ENCODE peak calls at places on chromosomes 5 and 9, in ten cellular contexts. One of them, this sample, is unnamed.

GRCh38 chr9:22244141-22245011 is 202.2 kb upstream of the DMRTA1 start:
- DNase-seq in HepG2: peak
- DNase-seq in WERI-Rb-1: peak
- DNase-seq in suprapubic skin: no peak
- DNase-seq in Caco-2: peak
- DNase-seq in tibial artery: no peak
- DNase-seq in lung: no peak
- DNase-seq in bronchial epithelial cell: peak
- DNase-seq in upper lobe of right lung: peak
- DNase-seq in lower lobe of right lung: no peak
- DNase-seq in this sample: peak

GRCh38 chr5:92017786-92018185 is 634.7 kb upstream of the ARRDC3 start:
- DNase-seq in WERI-Rb-1: no peak
- DNase-seq in Caco-2: no peak
- DNase-seq in suprapubic skin: no peak
- DNase-seq in lung: no peak
- DNase-seq in bronchial epithelial cell: peak
- DNase-seq in lower lobe of right lung: no peak
- DNase-seq in HepG2: no peak
- DNase-seq in tibial artery: no peak
- DNase-seq in upper lobe of right lung: no peak
- DNase-seq in this sample: no peak

GRCh38 chr5:140882591-140882899 is 621 bp downstream of the PCDHA13 start:
- DNase-seq in WERI-Rb-1: peak
- DNase-seq in bronchial epithelial cell: peak
- DNase-seq in suprapubic skin: no peak
- DNase-seq in HepG2: no peak
- DNase-seq in upper lobe of right lung: no peak
- DNase-seq in lower lobe of right lung: no peak
- DNase-seq in tibial artery: no peak
- DNase-seq in Caco-2: no peak
- DNase-seq in lung: peak
- DNase-seq in this sample: peak

GRCh38 chr9:78294290-78295176 is 2.4 kb upstream of the PSAT1 start:
- DNase-seq in tibial artery: no peak
- DNase-seq in bronchial epithelial cell: no peak
- DNase-seq in Caco-2: no peak
- DNase-seq in lower lobe of right lung: no peak
- DNase-seq in upper lobe of right lung: no peak
- DNase-seq in WERI-Rb-1: no peak
- DNase-seq in lung: no peak
- DNase-seq in suprapubic skin: no peak
- DNase-seq in HepG2: no peak
- DNase-seq in this sample: no peak

GRCh38 chr5:67026278-67026677 is 170.3 kb downstream of the CD180 start:
- DNase-seq in upper lobe of right lung: no peak
- DNase-seq in WERI-Rb-1: no peak
- DNase-seq in HepG2: no peak
- DNase-seq in suprapubic skin: no peak
- DNase-seq in lower lobe of right lung: no peak
- DNase-seq in Caco-2: no peak
- DNase-seq in tibial artery: no peak
- DNase-seq in lung: no peak
- DNase-seq in bronchial epithelial cell: no peak
- DNase-seq in this sample: no peak

GRCh38 chr5:9440517-9440916 is 105.4 kb downstream of the SEMA5A start:
- DNase-seq in lung: no peak
- DNase-seq in Caco-2: no peak
- DNase-seq in bronchial epithelial cell: peak
- DNase-seq in upper lobe of right lung: no peak
- DNase-seq in WERI-Rb-1: no peak
- DNase-seq in lower lobe of right lung: no peak
- DNase-seq in suprapubic skin: no peak
- DNase-seq in tibial artery: no peak
- DNase-seq in HepG2: no peak
- DNase-seq in this sample: no peak

GRCh38 chr5:160675988-160676387 is 176.0 kb downstream of the ATP10B start:
- DNase-seq in upper lobe of right lung: no peak
- DNase-seq in Caco-2: peak
- DNase-seq in tibial artery: no peak
- DNase-seq in lung: no peak
- DNase-seq in HepG2: no peak
- DNase-seq in suprapubic skin: no peak
- DNase-seq in lower lobe of right lung: no peak
- DNase-seq in WERI-Rb-1: no peak
- DNase-seq in bronchial epithelial cell: no peak
- DNase-seq in this sample: no peak

GRCh38 chr5:174003795-174004194 is 14.8 kb downstream of the C5orf47 start:
- DNase-seq in HepG2: no peak
- DNase-seq in upper lobe of right lung: no peak
- DNase-seq in tibial artery: no peak
- DNase-seq in bronchial epithelial cell: no peak
- DNase-seq in Caco-2: no peak
- DNase-seq in WERI-Rb-1: no peak
- DNase-seq in suprapubic skin: no peak
- DNase-seq in lower lobe of right lung: no peak
- DNase-seq in lung: no peak
- DNase-seq in this sample: no peak

GRCh38 chr9:38063363-38063707 is 5.7 kb downstream of the SHB start:
- DNase-seq in lower lobe of right lung: no peak
- DNase-seq in Caco-2: no peak
- DNase-seq in WERI-Rb-1: no peak
- DNase-seq in upper lobe of right lung: peak
- DNase-seq in bronchial epithelial cell: no peak
- DNase-seq in HepG2: no peak
- DNase-seq in lung: no peak
- DNase-seq in tibial artery: no peak
- DNase-seq in suprapubic skin: no peak
- DNase-seq in this sample: no peak

GRCh38 chr9:72228282-72228681 is 79.0 kb downstream of the GDA start:
- DNase-seq in upper lobe of right lung: no peak
- DNase-seq in HepG2: no peak
- DNase-seq in lung: no peak
- DNase-seq in Caco-2: no peak
- DNase-seq in lower lobe of right lung: no peak
- DNase-seq in WERI-Rb-1: no peak
- DNase-seq in suprapubic skin: no peak
- DNase-seq in tibial artery: no peak
- DNase-seq in bronchial epithelial cell: no peak
- DNase-seq in this sample: no peak

GRCh38 chr5:74622122-74622521 is 18.4 kb downstream of the ENC1 start:
- DNase-seq in upper lobe of right lung: no peak
- DNase-seq in tibial artery: no peak
- DNase-seq in lower lobe of right lung: no peak
- DNase-seq in Caco-2: no peak
- DNase-seq in bronchial epithelial cell: peak
- DNase-seq in WERI-Rb-1: no peak
- DNase-seq in suprapubic skin: no peak
- DNase-seq in lung: no peak
- DNase-seq in HepG2: no peak
- DNase-seq in this sample: no peak

GRCh38 chr5:142817961-142818431 is 47.8 kb downstream of the ARHGAP26 start:
- DNase-seq in HepG2: no peak
- DNase-seq in bronchial epithelial cell: no peak
- DNase-seq in suprapubic skin: no peak
- DNase-seq in tibial artery: no peak
- DNase-seq in WERI-Rb-1: no peak
- DNase-seq in Caco-2: no peak
- DNase-seq in lung: no peak
- DNase-seq in lower lobe of right lung: peak
- DNase-seq in upper lobe of right lung: peak
- DNase-seq in this sample: peak

GRCh38 chr5:156019786-156020185 is 307.2 kb upstream of the SGCD start:
- DNase-seq in tibial artery: no peak
- DNase-seq in lung: no peak
- DNase-seq in suprapubic skin: no peak
- DNase-seq in upper lobe of right lung: no peak
- DNase-seq in HepG2: no peak
- DNase-seq in WERI-Rb-1: no peak
- DNase-seq in bronchial epithelial cell: no peak
- DNase-seq in Caco-2: no peak
- DNase-seq in lower lobe of right lung: no peak
- DNase-seq in this sample: no peak

GRCh38 chr9:13718086-13718485 is 438.6 kb upstream of the MPDZ start:
- DNase-seq in lung: no peak
- DNase-seq in tibial artery: no peak
- DNase-seq in WERI-Rb-1: no peak
- DNase-seq in bronchial epithelial cell: peak
- DNase-seq in Caco-2: no peak
- DNase-seq in suprapubic skin: no peak
- DNase-seq in upper lobe of right lung: no peak
- DNase-seq in HepG2: no peak
- DNase-seq in lower lobe of right lung: no peak
- DNase-seq in this sample: no peak

GRCh38 chr5:160799160-160799559 is 52.9 kb downstream of the ATP10B start:
- DNase-seq in WERI-Rb-1: no peak
- DNase-seq in lower lobe of right lung: no peak
- DNase-seq in upper lobe of right lung: no peak
- DNase-seq in lung: no peak
- DNase-seq in Caco-2: no peak
- DNase-seq in HepG2: no peak
- DNase-seq in suprapubic skin: no peak
- DNase-seq in bronchial epithelial cell: no peak
- DNase-seq in tibial artery: no peak
- DNase-seq in this sample: no peak

GRCh38 chr5:147904110-147904509 is 2.2 kb downstream of the C5orf46 start:
- DNase-seq in WERI-Rb-1: no peak
- DNase-seq in Caco-2: no peak
- DNase-seq in bronchial epithelial cell: peak
- DNase-seq in upper lobe of right lung: no peak
- DNase-seq in suprapubic skin: no peak
- DNase-seq in HepG2: no peak
- DNase-seq in tibial artery: no peak
- DNase-seq in lung: no peak
- DNase-seq in lower lobe of right lung: no peak
- DNase-seq in this sample: no peak
- H3K4me3 ChIP-seq in WERI-Rb-1: no peak
- H3K4me3 ChIP-seq in Caco-2: no peak
- H3K4me3 ChIP-seq in bronchial epithelial cell: no peak
- H3K4me3 ChIP-seq in upper lobe of right lung: no peak
- H3K4me3 ChIP-seq in suprapubic skin: no peak
- H3K4me3 ChIP-seq in HepG2: no peak
- H3K4me3 ChIP-seq in tibial artery: no peak
- H3K4me3 ChIP-seq in lung: no peak
- H3K4me3 ChIP-seq in lower lobe of right lung: no peak
- H3K4me3 ChIP-seq in this sample: no peak

DNA sequence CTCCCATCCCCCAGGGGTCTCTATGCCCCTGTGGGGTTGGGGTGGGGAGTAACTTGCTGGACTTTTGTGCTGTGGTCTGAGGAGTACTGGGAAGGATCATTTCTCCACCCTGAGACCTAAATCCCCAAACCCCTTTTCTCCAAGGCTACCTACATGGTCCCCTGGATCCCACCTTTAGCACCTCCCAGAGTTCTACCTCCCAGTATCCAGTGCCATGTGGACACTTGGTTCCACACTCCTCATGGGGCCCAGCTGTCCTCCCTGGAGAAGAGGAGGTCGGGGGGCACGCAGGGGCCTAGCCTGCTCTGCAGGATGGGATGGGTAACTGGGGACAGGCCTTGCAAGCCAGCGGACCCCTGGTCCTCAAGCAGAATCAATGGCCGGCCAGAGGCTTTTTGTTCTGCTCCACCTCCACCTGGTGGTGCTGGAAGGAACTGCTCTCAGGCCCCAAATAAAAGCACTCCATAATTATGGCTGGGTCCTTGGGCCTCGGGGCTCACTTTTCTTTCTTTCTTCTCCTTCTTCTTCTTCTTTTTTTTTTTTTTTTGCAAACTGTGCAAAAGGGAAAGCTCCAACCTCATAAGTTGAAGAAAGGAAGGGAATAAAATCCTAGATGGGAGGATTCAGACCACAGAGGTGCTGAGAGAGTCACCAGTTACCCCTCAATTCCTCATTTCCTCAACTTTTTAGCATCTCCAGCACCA is 68.4 kb downstream of the PSD2 start:
- DNase-seq in lower lobe of right lung: peak
- DNase-seq in HepG2: peak
- DNase-seq in WERI-Rb-1: peak
- DNase-seq in upper lobe of right lung: peak
- DNase-seq in suprapubic skin: no peak
- DNase-seq in bronchial epithelial cell: peak
- DNase-seq in Caco-2: peak
- DNase-seq in lung: peak
- DNase-seq in tibial artery: peak
- DNase-seq in this sample: no peak
- TF ChIP-seq CTCF in lower lobe of right lung: peak
- TF ChIP-seq CTCF in HepG2: peak
- TF ChIP-seq CTCF in WERI-Rb-1: peak
- TF ChIP-seq CTCF in upper lobe of right lung: peak
- TF ChIP-seq CTCF in suprapubic skin: peak
- TF ChIP-seq CTCF in bronchial epithelial cell: peak
- TF ChIP-seq CTCF in Caco-2: peak
- TF ChIP-seq CTCF in lung: peak
- TF ChIP-seq CTCF in tibial artery: peak
- TF ChIP-seq CTCF in this sample: peak

DNA sequence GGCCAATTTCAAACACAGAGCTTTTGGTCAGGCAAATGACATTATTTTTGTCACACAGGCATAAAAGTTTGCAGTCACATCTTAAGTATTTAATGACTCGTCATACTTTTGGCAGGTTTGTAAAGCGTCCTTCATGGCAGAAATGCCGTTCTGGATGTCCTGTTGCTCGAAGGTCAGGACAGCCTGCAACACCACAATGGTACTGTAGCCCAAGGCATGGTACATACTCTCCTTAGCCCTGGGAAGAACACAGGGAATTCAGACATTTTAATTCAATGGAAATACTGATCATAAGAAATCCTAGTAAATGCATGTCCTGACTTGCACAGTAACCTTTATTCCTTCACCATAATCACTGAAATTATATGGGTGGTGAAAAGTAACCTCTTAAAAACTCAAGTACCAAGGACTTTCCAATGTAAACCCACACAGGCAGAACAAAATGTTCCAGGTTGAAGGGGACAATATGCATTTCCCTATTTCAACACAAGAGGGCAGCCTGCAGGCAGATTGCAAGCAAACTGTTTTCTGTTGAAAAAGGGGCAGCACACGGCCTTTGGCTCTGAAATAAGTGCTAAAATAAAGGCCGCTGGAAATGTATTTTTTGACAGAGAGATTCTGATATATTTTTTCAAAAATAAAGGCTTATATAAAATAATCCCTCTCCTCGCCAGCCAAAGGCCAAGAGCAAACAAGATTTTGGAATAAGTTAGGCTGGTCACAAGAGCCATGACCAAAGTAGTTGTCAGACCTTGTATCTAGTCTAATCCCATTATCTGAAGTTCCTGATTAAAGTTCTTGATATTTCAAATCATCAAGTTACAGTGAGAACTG is 95.6 kb downstream of the TTC39B start:
- DNase-seq in WERI-Rb-1: peak
- DNase-seq in Caco-2: peak
- DNase-seq in lower lobe of right lung: no peak
- DNase-seq in upper lobe of right lung: no peak
- DNase-seq in HepG2: peak
- DNase-seq in tibial artery: peak
- DNase-seq in bronchial epithelial cell: peak
- DNase-seq in lung: peak
- DNase-seq in suprapubic skin: no peak
- DNase-seq in this sample: peak
- H3K4me3 ChIP-seq in WERI-Rb-1: no peak
- H3K4me3 ChIP-seq in Caco-2: no peak
- H3K4me3 ChIP-seq in lower lobe of right lung: no peak
- H3K4me3 ChIP-seq in upper lobe of right lung: no peak
- H3K4me3 ChIP-seq in HepG2: no peak
- H3K4me3 ChIP-seq in tibial artery: no peak
- H3K4me3 ChIP-seq in bronchial epithelial cell: no peak
- H3K4me3 ChIP-seq in lung: no peak
- H3K4me3 ChIP-seq in suprapubic skin: no peak
- H3K4me3 ChIP-seq in this sample: no peak

GRCh38 chr9:127424669-127424986 is 446 bp downstream of the ZNF79 start:
- DNase-seq in lung: no peak
- DNase-seq in suprapubic skin: no peak
- DNase-seq in tibial artery: peak
- DNase-seq in upper lobe of right lung: no peak
- DNase-seq in WERI-Rb-1: no peak
- DNase-seq in HepG2: no peak
- DNase-seq in lower lobe of right lung: no peak
- DNase-seq in Caco-2: no peak
- DNase-seq in bronchial epithelial cell: no peak
- DNase-seq in this sample: no peak
- TF ChIP-seq CTCF in lung: no peak
- TF ChIP-seq CTCF in suprapubic skin: no peak
- TF ChIP-seq CTCF in tibial artery: no peak
- TF ChIP-seq CTCF in upper lobe of right lung: no peak
- TF ChIP-seq CTCF in WERI-Rb-1: peak
- TF ChIP-seq CTCF in HepG2: no peak
- TF ChIP-seq CTCF in lower lobe of right lung: no peak
- TF ChIP-seq CTCF in Caco-2: no peak
- TF ChIP-seq CTCF in bronchial epithelial cell: no peak
- TF ChIP-seq CTCF in this sample: peak